ENCODE peak calls at places on chromosome 2, in eight cellular contexts. Q is GM23248; I is tibial artery; T is thoracic aorta; N is ovary; K is psoas muscle; O is cardiac muscle cell; R is CD8-positive, alpha-beta T cell. W is an unnamed sample.

GRCh38 chr2:218223046-218223445 is 6.1 kb downstream of the ARPC2 start:
- DNase-seq in I (no peak), N (no peak), R (no peak), Q (peak; percentile 32), K (no peak), T (no peak), O (peak; percentile 18), W (no peak)

GRCh38 chr2:145185696-145186095 is 665.8 kb upstream of the ZEB2 start:
- DNase-seq in O (no peak), Q (peak; percentile 55), N (no peak), K (no peak), I (no peak), R (no peak), T (no peak), W (no peak)

GRCh38 chr2:155852156-155852555 is 480.4 kb downstream of the NR4A2 start:
- DNase-seq in K (no peak), T (no peak), O (no peak), N (no peak), Q (no peak), I (no peak), R (no peak), W (no peak)

GRCh38 chr2:202237787-202238233 is 587 bp downstream of the SUMO1 start:
- DNase-seq in K (no peak), Q (peak; percentile 87), I (no peak), O (peak; percentile 57), T (no peak), N (no peak), R (peak; percentile 18), W (peak; percentile 47)

GRCh38 chr2:174344716-174345472 is 10.1 kb downstream of the SP9 start:
- DNase-seq in R (no peak), N (no peak), O (peak; percentile 39), K (no peak), Q (peak; percentile 73), I (no peak), T (no peak), W (no peak)

GRCh38 chr2:239420077-239420476 is 19.3 kb upstream of the HDAC4 start:
- DNase-seq in Q (no peak), T (no peak), K (no peak), R (no peak), N (no peak), O (no peak), I (no peak), W (no peak)

GRCh38 chr2:165969227-165969626 is 15.7 kb upstream of the TTC21B start:
- DNase-seq in R (no peak), O (peak; percentile 4), T (no peak), N (no peak), Q (peak; percentile 8), I (no peak), K (no peak), W (no peak)

GRCh38 chr2:120531365-120531764 is 185.4 kb downstream of the INHBB start:
- DNase-seq in R (no peak), I (no peak), K (no peak), Q (no peak), T (no peak), N (no peak), O (peak; percentile 64), W (no peak)

GRCh38 chr2:8906208-8906607 is 68.8 kb upstream of the KIDINS220 start:
- DNase-seq in O (peak; percentile 17), N (no peak), Q (no peak), R (no peak), K (no peak), I (no peak), T (no peak), W (no peak)

GRCh38 chr2:168272225-168272624 is 24.8 kb upstream of the STK39 start:
- DNase-seq in Q (no peak), O (peak; percentile 6), I (no peak), T (no peak), N (no peak), R (no peak), K (no peak), W (no peak)

GRCh38 chr2:170500770-170501169 is 214.4 kb upstream of the SP5 start:
- DNase-seq in Q (no peak), K (no peak), R (no peak), O (no peak), I (no peak), N (no peak), T (no peak), W (no peak)

GRCh38 chr2:101616411-101616810 is 81.1 kb upstream of the MAP4K4 start:
- DNase-seq in I (no peak), Q (no peak), O (peak; percentile 35), N (no peak), R (no peak), T (no peak), K (no peak), W (no peak)

GRCh38 chr2:231786177-231786916 is at the start of gene COPS7B:
- DNase-seq in O (peak; percentile 89), R (peak; percentile 74), Q (peak; percentile 92), N (peak; percentile 82), I (peak; percentile 62), T (peak; percentile 20), K (peak; percentile 82), W (peak; percentile 90)

GRCh38 chr2:96730212-96730611 is 9.7 kb downstream of the LMAN2L start:
- DNase-seq in K (no peak), R (no peak), O (peak; percentile 13), T (no peak), Q (peak; percentile 77), I (no peak), N (no peak), W (no peak)

GRCh38 chr2:225779829-225780228 is 380.3 kb downstream of the NYAP2 start:
- DNase-seq in K (no peak), Q (peak; percentile 9), N (no peak), O (peak; percentile 62), R (no peak), I (peak; percentile 22), T (no peak), W (no peak)
- H3K9me3 ChIP-seq in K (no peaks in the 10 kb centered on the region), Q (no peaks in the 10 kb centered on the region), N (no peaks in the 10 kb centered on the region), O (no peaks in the 10 kb centered on the region), R (no peaks in the 10 kb centered on the region), I (no peaks in the 10 kb centered on the region), T (no peaks in the 10 kb centered on the region), W (no peaks in the 10 kb centered on the region)

DNA sequence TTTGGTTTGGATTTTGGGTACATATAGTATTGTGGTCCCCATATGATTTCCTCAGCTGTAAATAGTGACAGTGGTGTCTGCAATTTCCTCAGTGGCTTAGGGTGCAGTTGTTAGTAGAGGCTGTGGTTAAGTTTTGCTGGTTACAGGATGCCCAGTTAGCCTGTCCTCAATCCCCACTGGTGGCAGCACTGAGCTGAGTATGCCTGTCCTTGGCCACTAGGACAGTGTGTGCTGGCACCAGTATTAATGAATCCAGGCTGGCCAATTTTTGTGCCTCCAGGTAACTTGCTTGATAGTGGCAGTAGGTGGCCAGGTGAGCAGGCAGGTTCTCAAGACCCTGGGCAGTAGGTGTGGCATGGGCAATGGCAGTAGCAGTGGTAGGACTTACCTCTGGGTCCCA is 973.1 kb downstream of the TMEM182 start:
- DNase-seq in Q (no peak), O (no peak), K (no peak), I (no peak), R (no peak), T (no peak), N (no peak), W (no peak)
- H3K9me3 ChIP-seq in Q (no peaks in the 10 kb centered on the region), O (no peaks in the 10 kb centered on the region), K (no peaks in the 10 kb centered on the region), I (no peaks in the 10 kb centered on the region), R (peaks cover 7% of the 10 kb centered on the region), T (peaks cover 8% of the 10 kb centered on the region), N (no peaks in the 10 kb centered on the region), W (peaks cover 10% of the 10 kb centered on the region)

GRCh38 chr2:16092861-16093638 is 152.7 kb downstream of the MYCN start:
- DNase-seq in O (no peak), Q (no peak), K (no peak), R (no peak), I (no peak), N (no peak), T (no peak), W (no peak)

GRCh38 chr2:16088713-16089112 is 148.4 kb downstream of the MYCN start:
- DNase-seq in K (no peak), R (no peak), O (no peak), N (no peak), I (no peak), T (no peak), Q (no peak), W (no peak)

GRCh38 chr2:16091576-16092282 is 151.4 kb downstream of the MYCN start:
- DNase-seq in R (no peak), Q (no peak), N (no peak), K (no peak), T (no peak), I (no peak), O (no peak), W (no peak)

GRCh38 chr2:16088035-16088696 is 147.8 kb downstream of the MYCN start:
- DNase-seq in O (no peak), R (no peak), Q (no peak), T (no peak), N (no peak), I (no peak), K (no peak), W (no peak)

GRCh38 chr2:16090650-16091575 is 150.6 kb downstream of the MYCN start:
- DNase-seq in O (no peak), R (no peak), T (no peak), I (no peak), K (no peak), N (no peak), Q (no peak), W (no peak)
- H3K9me3 ChIP-seq in O (no peaks in the 10 kb centered on the region), R (no peaks in the 10 kb centered on the region), T (no peaks in the 10 kb centered on the region), I (no peaks in the 10 kb centered on the region), K (no peaks in the 10 kb centered on the region), N (no peaks in the 10 kb centered on the region), Q (no peaks in the 10 kb centered on the region), W (no peaks in the 10 kb centered on the region)

GRCh38 chr2:56703001-56703400 is 519.2 kb downstream of the CCDC85A start:
- DNase-seq in N (no peak), I (no peak), K (no peak), Q (no peak), T (no peak), R (no peak), O (no peak), W (no peak)
- H3K9me3 ChIP-seq in N (no peaks in the 10 kb centered on the region), I (no peaks in the 10 kb centered on the region), K (peaks cover 19% of the 10 kb centered on the region), Q (no peaks in the 10 kb centered on the region), T (no peaks in the 10 kb centered on the region), R (no peaks in the 10 kb centered on the region), O (no peaks in the 10 kb centered on the region), W (peaks cover 7% of the 10 kb centered on the region)

GRCh38 chr2:52929412-52929811 is 838.2 kb upstream of the CHAC2 start:
- DNase-seq in R (no peak), K (no peak), I (no peak), N (no peak), T (no peak), O (no peak), Q (no peak), W (no peak)
- H3K9me3 ChIP-seq in R (no peaks in the 10 kb centered on the region), K (no peaks in the 10 kb centered on the region), I (no peaks in the 10 kb centered on the region), N (no peaks in the 10 kb centered on the region), T (peaks cover 4% of the 10 kb centered on the region), O (no peaks in the 10 kb centered on the region), Q (no peaks in the 10 kb centered on the region), W (no peaks in the 10 kb centered on the region)